ENCODE peak calls at places on chromosomes 11 and 22, in nine cellular contexts. L is activated CD8-positive, alpha-beta T cell treated with anti-CD3 and anti-CD28 coated beads for 36 hours; N is AG09319; E is astrocyte; D is neural progenitor cell; X is ascending aorta; S is epithelial cell of esophagus; P is fibroblast of lung; M is endothelial cell. Q is an unnamed sample.

GRCh38 chr11:29173660-29174062 is 843.2 kb downstream of the KCNA4 start:
- DNase-seq in L (no peak), N (no peak), E (peak), D (no peak), X (no peak), S (peak), P (peak), M (no peak), Q (no peak)

GRCh38 chr11:32949739-32950138 is 57.1 kb downstream of the QSER1 start:
- DNase-seq in L (no peak), N (no peak), E (no peak), D (no peak), X (no peak), S (no peak), P (no peak), M (no peak), Q (no peak)

GRCh38 chr11:5605849-5606248 is 9.4 kb downstream of the TRIM6 start:
- DNase-seq in L (no peak), N (no peak), E (peak), D (no peak), X (no peak), S (peak), P (peak), M (no peak), Q (no peak)

GRCh38 chr11:64055077-64055476 is 19.3 kb downstream of the FLRT1 start:
- DNase-seq in L (no peak), N (no peak), E (no peak), D (no peak), X (no peak), S (no peak), P (no peak), M (no peak), Q (no peak)

GRCh38 chr22:44664149-44664548 is 37.9 kb upstream of the PRR5 start:
- DNase-seq in L (peak), N (no peak), E (peak), D (no peak), X (peak), S (no peak), P (peak), M (no peak), Q (no peak)

GRCh38 chr11:6625832-6626420 is 6.7 kb upstream of the TPP1 start:
- DNase-seq in L (no peak), N (no peak), E (no peak), D (no peak), X (no peak), S (no peak), P (no peak), M (no peak), Q (no peak)

GRCh38 chr11:8271106-8271886 is 7.6 kb upstream of the LMO1 start:
- DNase-seq in L (no peak), N (no peak), E (no peak), D (no peak), X (no peak), S (no peak), P (no peak), M (no peak), Q (peak)

GRCh38 chr11:102429691-102430090 is 22.9 kb downstream of the TMEM123 start:
- DNase-seq in L (no peak), N (no peak), E (no peak), D (no peak), X (no peak), S (no peak), P (no peak), M (no peak), Q (no peak)

GRCh38 chr11:110148775-110149744 is 55.9 kb downstream of the ZC3H12C start:
- DNase-seq in L (no peak), N (peak), E (peak), D (no peak), X (no peak), S (peak), P (peak), M (no peak), Q (no peak)

GRCh38 chr11:10208045-10208674 is 85.9 kb downstream of the SBF2 start:
- DNase-seq in L (peak), N (peak), E (peak), D (peak), X (no peak), S (peak), P (peak), M (no peak), Q (peak)

GRCh38 chr11:88174627-88175003 is 628 bp downstream of the RAB38 start:
- DNase-seq in L (peak), N (peak), E (peak), D (peak), X (peak), S (peak), P (peak), M (peak), Q (peak)

GRCh38 chr11:116696381-116696941 is 76.3 kb downstream of the BUD13 start:
- DNase-seq in L (no peak), N (no peak), E (peak), D (peak), X (no peak), S (peak), P (peak), M (no peak), Q (no peak)

GRCh38 chr11:9972917-9973504 is 309.1 kb downstream of the SWAP70 start:
- DNase-seq in L (peak), N (peak), E (no peak), D (peak), X (no peak), S (peak), P (peak), M (peak), Q (no peak)

GRCh38 chr11:57432714-57433163 is 5.8 kb upstream of the SLC43A3 start:
- DNase-seq in L (peak), N (no peak), E (peak), D (no peak), X (no peak), S (peak), P (peak), M (no peak), Q (no peak)

GRCh38 chr11:13384837-13385417 is 78.1 kb downstream of the BTBD10 start:
- DNase-seq in L (peak), N (peak), E (peak), D (peak), X (no peak), S (peak), P (peak), M (peak), Q (peak)

GRCh38 chr11:31872074-31872440 is 60.9 kb upstream of the PAX6 start:
- DNase-seq in L (no peak), N (no peak), E (no peak), D (no peak), X (no peak), S (peak), P (peak), M (no peak), Q (no peak)

GRCh38 chr11:70483077-70483861 is 84.9 kb downstream of the CTTN start:
- DNase-seq in L (no peak), N (no peak), E (peak), D (no peak), X (no peak), S (peak), P (peak), M (peak), Q (peak)

GRCh38 chr22:42299586-42300285 is 29.3 kb upstream of the TCF20 start:
- DNase-seq in L (peak), N (no peak), E (no peak), D (peak), X (no peak), S (no peak), P (no peak), M (no peak), Q (peak)

GRCh38 chr11:11608783-11609232 is 13.0 kb downstream of the GALNT18 start:
- DNase-seq in L (no peak), N (no peak), E (peak), D (no peak), X (no peak), S (peak), P (peak), M (no peak), Q (no peak)

GRCh38 chr11:128891410-128891861 is 280 bp downstream of the KCNJ5 start:
- DNase-seq in L (no peak), N (no peak), E (no peak), D (no peak), X (no peak), S (no peak), P (no peak), M (no peak), Q (no peak)

GRCh38 chr22:28907311-28908008 is 24.1 kb downstream of the ZNRF3 start:
- DNase-seq in L (peak), N (no peak), E (no peak), D (no peak), X (no peak), S (no peak), P (peak), M (no peak), Q (no peak)

GRCh38 chr11:71386232-71386631 is 62.0 kb downstream of the DHCR7 start:
- DNase-seq in L (no peak), N (no peak), E (no peak), D (no peak), X (no peak), S (no peak), P (no peak), M (no peak), Q (no peak)

GRCh38 chr22:38350444-38351359 is 33.5 kb upstream of the CSNK1E start:
- DNase-seq in L (no peak), N (no peak), E (no peak), D (no peak), X (no peak), S (no peak), P (no peak), M (no peak), Q (peak)

GRCh38 chr11:112024778-112025678 is at the start of gene DLAT:
- DNase-seq in L (peak), N (peak), E (peak), D (peak), X (peak), S (peak), P (peak), M (peak), Q (peak)

GRCh38 chr11:76803023-76803422 is 19.9 kb downstream of the TSKU start:
- DNase-seq in L (no peak), N (no peak), E (no peak), D (no peak), X (no peak), S (no peak), P (no peak), M (no peak), Q (no peak)

GRCh38 chr11:35116762-35117588 is 22.0 kb upstream of the CD44 start:
- DNase-seq in L (no peak), N (no peak), E (no peak), D (no peak), X (no peak), S (no peak), P (no peak), M (no peak), Q (no peak)

GRCh38 chr11:67311556-67312082 is 8.3 kb downstream of the SSH3 start:
- DNase-seq in L (peak), N (no peak), E (no peak), D (no peak), X (no peak), S (peak), P (no peak), M (no peak), Q (no peak)
- TF ChIP-seq CTCF in L (no peak), N (no peak), E (no peak), D (peak), X (no peak), S (peak), P (no peak), M (no peak), Q (peak)

GRCh38 chr22:40526960-40527359 is 109.6 kb downstream of the MRTFA start:
- DNase-seq in L (no peak), N (no peak), E (no peak), D (no peak), X (no peak), S (no peak), P (no peak), M (no peak), Q (no peak)

GRCh38 chr22:40521046-40521445 is 115.5 kb downstream of the MRTFA start:
- DNase-seq in L (peak), N (no peak), E (no peak), D (no peak), X (no peak), S (no peak), P (no peak), M (no peak), Q (no peak)

GRCh38 chr22:40529817-40530216 is 106.7 kb downstream of the MRTFA start:
- DNase-seq in L (no peak), N (no peak), E (no peak), D (no peak), X (no peak), S (no peak), P (peak), M (no peak), Q (no peak)

GRCh38 chr22:40524392-40525249 is 111.9 kb downstream of the MRTFA start:
- DNase-seq in L (peak), N (no peak), E (no peak), D (no peak), X (no peak), S (peak), P (no peak), M (no peak), Q (no peak)

DNA sequence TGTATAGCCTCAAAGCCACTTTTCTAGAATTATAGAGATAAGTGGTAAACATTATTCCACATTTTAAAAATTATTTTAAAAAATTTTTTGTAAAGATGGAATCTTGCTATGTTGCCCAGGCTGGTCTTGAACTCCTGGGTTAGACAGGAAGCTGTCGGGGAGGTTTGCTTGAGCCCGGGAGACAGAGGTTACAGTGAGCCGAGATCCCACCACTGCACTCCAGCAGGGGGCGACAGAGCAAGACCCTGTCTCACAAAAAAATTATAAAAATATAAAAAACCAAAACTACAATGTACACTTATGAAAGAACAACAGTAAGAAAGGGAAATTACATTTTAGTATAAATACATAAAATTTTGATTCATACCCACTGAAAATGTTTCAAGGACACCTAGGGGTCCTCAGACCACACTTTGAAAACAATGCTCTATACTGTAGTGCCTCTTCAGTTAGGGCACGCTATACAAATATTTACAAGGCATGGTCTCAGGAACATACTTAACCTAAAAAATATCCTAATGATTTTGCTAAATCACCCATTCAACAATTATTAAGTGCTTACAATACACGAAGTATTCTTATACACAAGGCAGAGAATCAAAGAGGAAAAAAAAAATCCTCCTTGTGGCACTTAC is 111.2 kb downstream of the MRTFA start:
- DNase-seq in L (peak), N (no peak), E (no peak), D (peak), X (no peak), S (peak), P (no peak), M (peak), Q (peak)
- TF ChIP-seq CTCF in L (peak), N (peak), E (peak), D (peak), X (peak), S (peak), P (peak), M (peak), Q (peak)

GRCh38 chr11:134276396-134277175 is 407 bp downstream of the GLB1L3 start:
- DNase-seq in L (no peak), N (no peak), E (no peak), D (peak), X (no peak), S (no peak), P (no peak), M (peak), Q (peak)

GRCh38 chr11:134277176-134278001 is 1.2 kb downstream of the GLB1L3 start:
- DNase-seq in L (no peak), N (no peak), E (no peak), D (peak), X (no peak), S (peak), P (no peak), M (peak), Q (no peak)

GRCh38 chr11:134275188-134275533 is 1.0 kb upstream of the GLB1L3 start:
- DNase-seq in L (no peak), N (no peak), E (no peak), D (no peak), X (no peak), S (no peak), P (no peak), M (no peak), Q (no peak)

GRCh38 chr11:134273317-134273712 is 2.9 kb upstream of the GLB1L3 start:
- DNase-seq in L (no peak), N (no peak), E (no peak), D (no peak), X (no peak), S (no peak), P (no peak), M (no peak), Q (no peak)

GRCh38 chr11:134275534-134276395 is at the start of gene GLB1L3:
- DNase-seq in L (peak), N (no peak), E (no peak), D (peak), X (no peak), S (peak), P (peak), M (peak), Q (peak)
- TF ChIP-seq CTCF in L (peak), N (peak), E (no peak), D (peak), X (no peak), S (peak), P (peak), M (peak), Q (peak)

GRCh38 chr22:36409911-36410756 is 22.4 kb upstream of the MYH9 start:
- DNase-seq in L (peak), N (no peak), E (peak), D (peak), X (no peak), S (peak), P (peak), M (peak), Q (no peak)
- TF ChIP-seq CTCF in L (no peak), N (no peak), E (no peak), D (peak), X (no peak), S (peak), P (no peak), M (peak), Q (no peak)

DNA sequence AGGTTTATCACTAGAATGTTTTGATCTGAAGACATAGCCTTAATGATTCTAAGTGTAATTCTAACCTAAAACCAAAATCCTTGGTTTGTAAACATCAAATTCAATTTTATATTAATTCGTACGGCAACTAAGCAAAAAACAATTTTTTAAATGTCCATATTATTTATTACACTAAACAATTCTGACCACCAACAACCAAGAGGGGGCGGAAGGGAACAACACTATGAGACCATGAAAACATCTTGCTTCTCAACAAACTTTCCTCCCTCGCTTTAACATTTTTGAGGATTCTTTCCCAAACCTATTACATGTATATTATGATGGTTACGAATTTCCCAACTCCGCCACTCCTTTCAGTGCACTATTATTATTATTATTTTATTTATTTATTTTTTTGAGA is 6.5 kb upstream of the UCP2 start:
- DNase-seq in L (no peak), N (no peak), E (no peak), D (no peak), X (no peak), S (no peak), P (no peak), M (no peak), Q (no peak)
- TF ChIP-seq CTCF in L (no peak), N (peak), E (no peak), D (no peak), X (peak), S (no peak), P (no peak), M (no peak), Q (no peak)

DNA sequence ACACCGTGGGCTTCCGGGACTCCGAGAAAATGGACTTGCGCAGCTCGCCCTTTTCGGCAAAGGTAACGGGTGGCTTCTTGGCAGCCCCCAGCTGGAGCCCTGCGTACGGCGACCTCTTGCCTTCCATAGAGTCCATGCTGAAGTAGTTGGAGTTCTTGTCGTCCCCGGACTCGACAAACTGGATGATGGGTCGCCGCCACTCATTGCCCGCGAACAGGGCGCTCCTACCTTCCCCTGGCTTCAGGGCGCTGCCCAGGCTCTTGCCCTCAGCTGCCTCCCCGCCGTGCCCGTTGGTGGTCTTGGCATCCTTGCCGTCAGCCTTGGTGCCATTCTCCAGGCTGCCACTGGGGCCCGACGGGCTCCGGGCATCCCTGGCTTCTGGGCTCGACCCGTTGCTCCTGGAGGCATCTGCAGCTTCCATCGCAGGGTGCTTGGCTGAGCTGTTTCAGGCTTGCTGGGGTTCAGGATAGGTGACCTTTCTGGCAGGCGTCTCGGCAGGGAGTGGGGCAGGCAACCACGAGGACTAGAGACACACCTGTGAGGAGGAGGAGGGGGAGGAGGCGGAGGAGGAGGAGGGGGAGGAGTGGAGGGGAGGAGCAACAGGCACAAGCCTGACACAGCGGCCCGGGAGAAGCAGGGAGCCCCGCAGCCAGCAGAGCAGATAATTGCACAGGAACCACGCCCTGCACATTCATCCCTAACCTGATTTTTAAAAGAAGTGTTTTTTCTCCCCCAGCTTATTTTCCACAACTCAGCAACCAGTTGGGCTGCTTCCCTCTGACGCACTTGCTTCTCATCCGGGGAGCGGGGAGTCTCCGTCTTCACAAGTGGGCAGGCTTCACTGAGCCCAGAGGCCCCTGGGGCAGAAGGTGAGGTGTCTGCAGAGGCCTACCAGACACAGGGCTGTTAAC is at the start of gene TRIM29:
- DNase-seq in L (no peak), N (no peak), E (no peak), D (no peak), X (peak), S (peak), P (no peak), M (peak), Q (no peak)
- TF ChIP-seq CTCF in L (no peak), N (no peak), E (no peak), D (no peak), X (no peak), S (peak), P (no peak), M (no peak), Q (no peak)